ENCODE peak calls at places on chromosomes 12 and 14, in seven cellular contexts. W, L, E, Y, I, Z and H are unnamed samples.

GRCh38 chr14:75283884-75284563 is 5.4 kb downstream of the FOS start:
- DNase-seq in Z (no peak), Y (no peak), I (no peak), L (no peak), E (no peak), W (no peak), H (no peak)

GRCh38 chr12:1797011-1797901 is 23.1 kb upstream of the LRTM2 start:
- DNase-seq in W (no peak), Z (no peak), L (no peak), E (no peak), I (peak), Y (no peak), H (no peak)

GRCh38 chr14:23094666-23095195 is at the start of gene ACIN1:
- DNase-seq in W (no peak), I (peak), L (peak), E (peak), Z (peak), Y (no peak), H (peak)

GRCh38 chr12:47160296-47161244 is 80.8 kb upstream of the AMIGO2 start:
- DNase-seq in Z (no peak), Y (no peak), L (no peak), E (no peak), I (no peak), W (no peak), H (no peak)

GRCh38 chr12:92600052-92600451 is 102.7 kb upstream of the PLEKHG7 start:
- DNase-seq in Z (no peak), Y (no peak), L (no peak), W (no peak), E (no peak), I (no peak), H (no peak)

GRCh38 chr12:48997719-48998496 is 1.3 kb downstream of the DDN start:
- DNase-seq in E (no peak), I (no peak), Z (no peak), L (no peak), W (no peak), Y (peak), H (no peak)

GRCh38 chr12:44000309-44000952 is 164.6 kb downstream of the TMEM117 start:
- DNase-seq in E (peak), W (peak), Y (peak), Z (peak), I (peak), L (peak), H (peak)

GRCh38 chr14:89013098-89013504 is 188.7 kb downstream of the TTC8 start:
- DNase-seq in I (peak), E (no peak), Y (peak), Z (peak), W (no peak), L (peak), H (peak)

GRCh38 chr14:98173291-98173690 is 1098.7 kb downstream of the BCL11B start:
- DNase-seq in Z (no peak), W (no peak), E (no peak), I (peak), Y (no peak), L (no peak), H (no peak)

GRCh38 chr12:96143392-96143791 is 50.8 kb upstream of the ELK3 start:
- DNase-seq in Y (peak), L (no peak), W (no peak), I (peak), Z (no peak), E (no peak), H (no peak)

GRCh38 chr12:59164226-59164625 is 243.9 kb upstream of the LRIG3 start:
- DNase-seq in Z (no peak), Y (no peak), L (peak), W (no peak), E (no peak), I (no peak), H (no peak)

GRCh38 chr14:100072783-100073346 is 7.6 kb downstream of the EVL start:
- DNase-seq in L (no peak), W (no peak), E (no peak), I (peak), Y (no peak), Z (no peak), H (no peak)

GRCh38 chr14:56860441-56860840 is 50.2 kb upstream of the OTX2 start:
- DNase-seq in Z (no peak), Y (no peak), E (no peak), W (no peak), L (no peak), I (no peak), H (no peak)

GRCh38 chr14:50335989-50336391 is 23.9 kb downstream of the DMAC2L start:
- DNase-seq in Y (peak), L (no peak), Z (no peak), W (no peak), I (no peak), E (no peak), H (no peak)

GRCh38 chr14:59125156-59125555 is 63.3 kb upstream of the DAAM1 start:
- DNase-seq in Y (no peak), W (no peak), E (no peak), L (no peak), I (no peak), Z (no peak), H (no peak)

GRCh38 chr14:31937730-31938346 is 139.3 kb upstream of the ARHGAP5 start:
- DNase-seq in I (peak), W (no peak), L (peak), Z (peak), E (peak), Y (peak), H (peak)

GRCh38 chr14:95293474-95293873 is 26.2 kb downstream of the CLMN start:
- DNase-seq in I (no peak), E (no peak), Y (no peak), L (no peak), W (no peak), Z (no peak), H (no peak)

GRCh38 chr12:81542065-81542464 is 217.1 kb downstream of the PPFIA2 start:
- DNase-seq in I (no peak), W (no peak), Z (no peak), E (no peak), Y (peak), L (no peak), H (no peak)

GRCh38 chr14:101505216-101505970 is 55.9 kb upstream of the DIO3 start:
- DNase-seq in W (no peak), L (no peak), I (no peak), E (no peak), Z (no peak), Y (no peak), H (no peak)

GRCh38 chr12:97408363-97408762 is 54.2 kb upstream of the RMST start:
- DNase-seq in Z (no peak), E (no peak), I (no peak), W (no peak), L (no peak), Y (no peak), H (no peak)

GRCh38 chr12:1805441-1806081 is 14.8 kb upstream of the LRTM2 start:
- DNase-seq in L (no peak), E (no peak), W (no peak), Y (no peak), I (no peak), Z (no peak), H (no peak)

GRCh38 chr12:65430571-65431306 is 152.3 kb downstream of the MSRB3 start:
- DNase-seq in W (no peak), I (no peak), Y (no peak), E (peak), Z (peak), L (peak), H (peak)

GRCh38 chr12:56773113-56773512 is 10.0 kb downstream of the HSD17B6 start:
- DNase-seq in Z (no peak), Y (no peak), I (no peak), L (no peak), W (no peak), E (no peak), H (no peak)

GRCh38 chr12:120536064-120536791 is 2.1 kb downstream of the RNF10 start:
- DNase-seq in I (peak), W (no peak), Z (no peak), L (no peak), Y (no peak), E (no peak), H (no peak)

GRCh38 chr12:58086006-58086405 is 144.6 kb downstream of the ATP23 start:
- DNase-seq in Z (no peak), E (no peak), Y (no peak), W (no peak), L (peak), I (no peak), H (no peak)

GRCh38 chr12:75883241-75883640 is 148.3 kb downstream of the PHLDA1 start:
- DNase-seq in I (no peak), L (no peak), Z (no peak), Y (peak), E (no peak), W (no peak), H (no peak)

GRCh38 chr14:102088012-102088792 is 1.4 kb upstream of the HSP90AA1 start:
- DNase-seq in L (no peak), Z (no peak), I (peak), E (no peak), W (no peak), Y (no peak), H (no peak)

GRCh38 chr14:49634547-49635334 is at the start of gene DNAAF2:
- DNase-seq in Y (peak), I (peak), L (peak), Z (peak), E (peak), W (peak), H (peak)

GRCh38 chr12:100842156-100842555 is 47.6 kb downstream of the ANO4 start:
- DNase-seq in W (no peak), I (no peak), E (no peak), L (no peak), Z (no peak), Y (no peak), H (no peak)